ENCODE peak calls at places on chromosome 6, in nine cellular contexts. X is neural progenitor cell; Y is body of pancreas; U is spleen; E is uterus; L is IMR-90; G is CD8-positive, alpha-beta T cell; H is stomach; Z is SK-N-SH. B is an unnamed sample.
A peak's percentile ranks its signal among the peaks of the same experiment; 100 is the strongest.

GRCh38 chr6:52144196-52145076 is 41.7 kb upstream of the IL17A start:
- DNase-seq in Z (no peak), U (no peak), Y (no peak), X (no peak), L (no peak), G (no peak), E (no peak), H (no peak), B (no peak)

GRCh38 chr6:39083111-39083702 is 31.8 kb downstream of the SAYSD1 start:
- DNase-seq in Z (no peak), H (no peak), U (no peak), Y (peak; percentile 35), L (no peak), G (no peak), X (no peak), E (no peak), B (peak; percentile 22)

GRCh38 chr6:28807682-28808280 is 116.0 kb downstream of the TRIM27 start:
- DNase-seq in U (no peak), G (no peak), L (peak; percentile 69), Y (no peak), E (no peak), X (peak; percentile 75), H (no peak), Z (peak; percentile 43), B (no peak)

GRCh38 chr6:32195902-32196681 is 3.6 kb upstream of the GPSM3 start:
- DNase-seq in X (peak; percentile 93), L (peak; percentile 88), U (peak; percentile 96), E (peak; percentile 96), Y (peak; percentile 93), Z (peak; percentile 88), H (peak; percentile 85), G (peak; percentile 60), B (peak; percentile 79)

GRCh38 chr6:27163858-27164257 is 83.6 kb upstream of the PRSS16 start:
- DNase-seq in L (no peak), Y (no peak), X (no peak), E (no peak), H (no peak), Z (no peak), U (no peak), G (no peak), B (no peak)

GRCh38 chr6:160456214-160456546 is 108.0 kb downstream of the SLC22A3 start:
- DNase-seq in L (no peak), Y (no peak), X (no peak), G (no peak), U (no peak), Z (no peak), E (no peak), H (no peak), B (no peak)

GRCh38 chr6:156778615-156779205 is 1.5 kb downstream of the ARID1B start:
- DNase-seq in G (peak; percentile 51), U (peak; percentile 93), E (peak; percentile 60), H (peak; percentile 56), Y (peak; percentile 68), Z (no peak), L (no peak), X (peak; percentile 72), B (peak; percentile 62)

GRCh38 chr6:128616342-128616741 is 95.9 kb upstream of the PTPRK start:
- DNase-seq in L (no peak), X (no peak), Z (no peak), Y (no peak), U (no peak), H (no peak), E (no peak), G (no peak), B (no peak)

GRCh38 chr6:106084973-106085686 is 1.0 kb upstream of the PRDM1 start:
- DNase-seq in Y (no peak), E (no peak), U (no peak), L (peak; percentile 68), Z (no peak), X (peak; percentile 58), H (no peak), G (no peak), B (no peak)

GRCh38 chr6:106085687-106085983 is 501 bp upstream of the PRDM1 start:
- DNase-seq in U (no peak), E (no peak), L (no peak), Z (no peak), H (no peak), X (no peak), Y (no peak), G (no peak), B (no peak)

GRCh38 chr6:106082735-106083398 is 3.3 kb upstream of the PRDM1 start:
- DNase-seq in Y (no peak), Z (no peak), G (no peak), L (peak; percentile 94), E (no peak), X (no peak), H (no peak), U (no peak), B (no peak)

GRCh38 chr6:106083618-106084017 is 2.5 kb upstream of the PRDM1 start:
- DNase-seq in L (no peak), Z (no peak), X (no peak), E (no peak), G (no peak), U (no peak), H (no peak), Y (no peak), B (no peak)

DNA sequence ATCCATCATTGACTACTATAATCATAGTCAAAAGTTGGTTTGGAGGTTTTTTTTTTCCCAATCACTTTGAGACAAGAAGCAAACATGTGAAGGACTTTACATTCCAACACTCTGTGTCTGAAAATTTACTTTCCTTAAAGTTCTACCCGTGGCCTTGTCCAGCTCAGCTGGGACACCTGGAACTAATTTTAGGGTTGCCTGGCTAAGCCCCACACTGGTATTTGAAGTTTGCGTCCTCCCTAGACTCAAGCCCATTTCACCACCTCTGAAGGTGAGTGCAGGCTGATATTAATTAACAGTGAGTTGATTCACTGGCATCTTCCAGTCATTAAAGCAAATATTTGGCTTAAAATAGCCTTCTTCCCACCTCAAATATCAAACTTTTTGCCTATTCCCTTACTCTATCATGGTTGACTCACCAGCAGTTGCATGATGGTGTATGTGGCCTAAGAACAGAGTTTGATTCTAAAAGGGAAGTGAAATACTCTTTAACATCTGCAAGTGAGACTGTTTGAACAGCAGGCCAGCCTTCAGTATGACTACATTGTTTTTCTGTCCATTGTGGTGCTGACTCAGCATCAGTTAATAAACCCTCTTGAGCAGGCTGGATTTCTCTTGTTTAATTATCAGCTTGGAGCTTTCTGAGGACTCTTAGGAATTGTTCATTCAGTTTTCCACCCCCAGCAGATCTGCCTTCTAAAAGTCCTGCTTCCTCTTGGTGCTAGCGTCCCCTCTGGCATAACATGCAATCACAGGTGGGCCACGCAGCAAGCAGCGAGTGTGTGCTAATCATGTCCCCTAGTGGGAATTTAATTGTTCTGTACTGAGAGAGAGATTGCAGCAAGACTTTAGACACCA is 1.8 kb upstream of the PRDM1 start:
- DNase-seq in U (no peak), X (peak; percentile 83), H (no peak), Z (no peak), Y (peak; percentile 46), E (peak; percentile 67), L (peak; percentile 92), G (no peak), B (peak; percentile 61)
- H3K4me1 ChIP-seq in U (peaks cover 63% of the 10 kb centered on the region), X (peaks cover 64% of the 10 kb centered on the region), H (peaks cover 11% of the 10 kb centered on the region), Z (peaks cover 35% of the 10 kb centered on the region), Y (peaks cover 14% of the 10 kb centered on the region), E (no peaks in the 10 kb centered on the region), L (peaks cover 20% of the 10 kb centered on the region), G (peaks cover 27% of the 10 kb centered on the region), B (peaks cover 22% of the 10 kb centered on the region)

DNA sequence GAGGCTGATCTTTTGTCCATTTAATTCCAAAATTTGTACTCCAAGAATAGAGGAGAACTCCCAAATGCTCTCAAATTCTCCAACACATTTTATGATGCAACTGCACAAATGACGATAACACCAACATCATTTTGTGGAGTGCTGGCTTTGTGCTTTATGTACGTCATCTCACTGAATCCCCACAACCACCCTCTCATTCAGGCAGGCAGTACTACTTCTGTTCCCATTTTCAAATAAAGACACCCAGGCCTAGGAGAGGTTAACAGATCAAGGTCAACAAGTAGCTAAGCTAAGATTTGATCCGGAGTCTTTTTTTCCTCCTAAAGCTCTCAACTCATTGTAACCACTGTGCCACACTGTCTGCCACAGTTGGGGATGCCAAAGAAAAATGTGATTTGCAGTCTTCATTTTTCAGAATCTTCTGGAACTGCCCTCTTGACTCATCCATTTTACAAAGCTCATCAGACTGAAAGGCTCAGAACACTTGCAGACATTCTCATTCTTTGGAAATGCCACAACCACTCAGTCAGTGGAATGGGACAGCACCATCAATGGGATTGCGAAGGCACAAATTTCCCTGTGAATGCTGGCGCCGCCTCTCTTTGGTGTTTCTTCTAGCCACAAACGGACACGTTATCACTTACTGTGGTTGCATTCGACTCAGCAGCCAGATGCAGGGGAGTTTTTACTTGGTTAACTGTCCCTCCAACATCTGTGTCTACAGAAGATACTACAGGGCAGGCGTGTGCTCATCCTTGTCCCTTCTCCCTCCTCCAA is 184.4 kb downstream of the GJA10 start:
- DNase-seq in E (no peak), U (no peak), Z (no peak), H (no peak), X (no peak), G (peak; percentile 46), Y (no peak), L (no peak), B (no peak)
- H3K4me1 ChIP-seq in E (no peaks in the 10 kb centered on the region), U (peaks cover 58% of the 10 kb centered on the region), Z (no peaks in the 10 kb centered on the region), H (no peaks in the 10 kb centered on the region), X (peaks cover 26% of the 10 kb centered on the region), G (peaks cover 84% of the 10 kb centered on the region), Y (no peaks in the 10 kb centered on the region), L (no peaks in the 10 kb centered on the region), B (no peaks in the 10 kb centered on the region)

GRCh38 chr6:43940071-43940392 is 170.0 kb downstream of the VEGFA start:
- DNase-seq in L (no peak), G (no peak), E (no peak), X (no peak), Y (no peak), U (peak; percentile 44), H (no peak), Z (no peak), B (no peak)
- H3K4me1 ChIP-seq in L (no peaks in the 10 kb centered on the region), G (no peaks in the 10 kb centered on the region), E (no peaks in the 10 kb centered on the region), X (peaks cover 11% of the 10 kb centered on the region), Y (peaks cover 7% of the 10 kb centered on the region), U (no peaks in the 10 kb centered on the region), H (no peaks in the 10 kb centered on the region), Z (no peaks in the 10 kb centered on the region), B (peaks cover 56% of the 10 kb centered on the region)

DNA sequence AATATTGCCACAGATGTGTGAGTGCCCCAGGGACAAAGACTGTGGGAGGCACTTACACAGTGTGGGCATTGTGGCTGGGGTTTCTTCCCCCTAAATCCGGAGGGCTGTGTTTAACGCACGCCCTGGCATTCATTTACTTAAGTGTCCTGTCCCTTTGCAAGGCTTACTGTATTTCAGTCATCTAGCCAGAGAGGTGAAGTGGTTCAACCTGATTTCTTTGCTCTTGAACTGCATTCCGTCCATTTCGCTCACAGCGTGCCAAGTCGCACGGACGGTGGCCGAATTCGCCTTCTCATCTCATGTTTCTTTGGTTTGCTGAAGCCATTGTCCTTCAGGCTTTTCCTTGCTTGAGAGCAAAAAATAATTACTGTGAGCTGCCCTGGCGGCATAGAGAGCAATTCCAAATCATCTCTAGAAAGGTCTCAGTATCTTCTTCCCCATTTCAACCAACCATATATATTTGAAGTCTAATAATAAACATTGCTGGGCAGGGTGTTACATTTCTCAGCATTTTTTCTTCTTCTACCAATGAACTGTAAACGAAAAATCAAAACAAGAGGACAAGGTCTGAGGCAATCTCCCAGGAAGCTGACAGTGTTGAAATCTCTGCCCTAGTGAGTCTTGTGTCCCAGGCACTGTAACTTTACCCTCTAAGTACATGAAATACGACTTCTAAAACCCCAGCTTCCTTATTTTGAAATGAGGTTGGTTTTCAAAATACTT is 16.9 kb downstream of the SYTL3 start:
- DNase-seq in E (no peak), H (peak; percentile 74), Z (no peak), X (no peak), Y (peak; percentile 59), U (no peak), G (no peak), L (peak; percentile 71), B (peak; percentile 95)
- H3K4me1 ChIP-seq in E (no peaks in the 10 kb centered on the region), H (no peaks in the 10 kb centered on the region), Z (no peaks in the 10 kb centered on the region), X (peaks cover 22% of the 10 kb centered on the region), Y (peaks cover 12% of the 10 kb centered on the region), U (peaks cover 64% of the 10 kb centered on the region), G (peaks cover 9% of the 10 kb centered on the region), L (peaks cover 8% of the 10 kb centered on the region), B (peaks cover 89% of the 10 kb centered on the region)